ENCODE peak calls at places on chromosomes 6 and 20, in five cellular contexts. Z, D, K, L and I are unnamed samples.

GRCh38 chr20:51379601-51380341 is 162.7 kb downstream of the NFATC2 start:
- DNase-seq in Z (no peak), D (no peak), K (no peak), L (no peak), I (no peak)

GRCh38 chr6:167806061-167806700 is 20.5 kb upstream of the AFDN start:
- DNase-seq in Z (no peak), D (no peak), K (no peak), L (no peak), I (no peak)

GRCh38 chr6:40022867-40023266 is 88.6 kb upstream of the MOCS1 start:
- DNase-seq in Z (no peak), D (no peak), K (no peak), L (no peak), I (no peak)

GRCh38 chr6:125392682-125393081 is 90.9 kb upstream of the HDDC2 start:
- DNase-seq in Z (no peak), D (no peak), K (no peak), L (no peak), I (no peak)

GRCh38 chr6:94736231-94736630 is 841.1 kb upstream of the MANEA start:
- DNase-seq in Z (no peak), D (no peak), K (no peak), L (no peak), I (no peak)

GRCh38 chr6:139872635-139873034 is 498.2 kb upstream of the CITED2 start:
- DNase-seq in Z (no peak), D (no peak), K (no peak), L (no peak), I (no peak)

GRCh38 chr6:165729307-165729936 is 66.4 kb upstream of the PDE10A start:
- DNase-seq in Z (no peak), D (no peak), K (no peak), L (no peak), I (no peak)

GRCh38 chr6:158379336-158379735 is 67.1 kb downstream of the TULP4 start:
- DNase-seq in Z (no peak), D (no peak), K (no peak), L (no peak), I (no peak)

GRCh38 chr20:13831476-13831875 is 46.6 kb downstream of the NDUFAF5 start:
- DNase-seq in Z (no peak), D (no peak), K (no peak), L (no peak), I (no peak)

GRCh38 chr20:57031867-57032355 is 234.5 kb downstream of the BMP7 start:
- DNase-seq in Z (no peak), D (no peak), K (no peak), L (no peak), I (no peak)

GRCh38 chr20:59006864-59007757 is at the start of gene CTSZ:
- DNase-seq in Z (no peak), D (peak), K (no peak), L (no peak), I (peak)

GRCh38 chr6:43763812-43764522 is 6.0 kb upstream of the VEGFA start:
- DNase-seq in Z (no peak), D (no peak), K (no peak), L (no peak), I (no peak)

GRCh38 chr6:2738373-2738979 is 12.2 kb downstream of the MYLK4 start:
- DNase-seq in Z (no peak), D (peak), K (peak), L (peak), I (no peak)

GRCh38 chr6:36752886-36753506 is 55.4 kb downstream of the RAB44 start:
- DNase-seq in Z (no peak), D (no peak), K (no peak), L (no peak), I (no peak)

GRCh38 chr6:118122801-118123200 is 215.7 kb downstream of the SLC35F1 start:
- DNase-seq in Z (no peak), D (no peak), K (no peak), L (no peak), I (no peak)

GRCh38 chr6:101626264-101626663 is 232.8 kb downstream of the GRIK2 start:
- DNase-seq in Z (no peak), D (no peak), K (no peak), L (no peak), I (no peak)

GRCh38 chr6:112109267-112109666 is 21.9 kb downstream of the FAM229B start:
- DNase-seq in Z (no peak), D (no peak), K (no peak), L (no peak), I (no peak)

GRCh38 chr6:35764238-35764896 is 12.0 kb upstream of the CLPSL2 start:
- DNase-seq in Z (no peak), D (no peak), K (no peak), L (no peak), I (no peak)

GRCh38 chr6:25278557-25278913 is 639 bp upstream of the CARMIL1 start:
- DNase-seq in Z (no peak), D (no peak), K (no peak), L (no peak), I (no peak)

GRCh38 chr20:57092112-57092899 is 174.1 kb downstream of the BMP7 start:
- DNase-seq in Z (no peak), D (peak), K (no peak), L (no peak), I (peak)

GRCh38 chr6:165708985-165709576 is 46.0 kb upstream of the PDE10A start:
- DNase-seq in Z (no peak), D (no peak), K (no peak), L (no peak), I (no peak)

GRCh38 chr6:165889636-165890403 is 226.8 kb upstream of the PDE10A start:
- DNase-seq in Z (no peak), D (no peak), K (no peak), L (no peak), I (no peak)

GRCh38 chr6:155106456-155107107 is 111.5 kb downstream of the TIAM2 start:
- DNase-seq in Z (no peak), D (no peak), K (no peak), L (no peak), I (no peak)

GRCh38 chr6:148998704-148999103 is 251.9 kb downstream of the UST start:
- DNase-seq in Z (no peak), D (no peak), K (no peak), L (no peak), I (no peak)

GRCh38 chr20:57509665-57510237 is 15.2 kb downstream of the CTCFL start:
- DNase-seq in Z (no peak), D (no peak), K (no peak), L (no peak), I (no peak)

GRCh38 chr20:57682184-57683038 is 27.4 kb downstream of the PMEPA1 start:
- DNase-seq in Z (no peak), D (no peak), K (no peak), L (no peak), I (no peak)